ENCODE peak calls at places on chromosomes 1 and 21, in six cellular contexts. One of them, this sample, is unnamed.

GRCh38 chr1:166307261-166308188 is 140.7 kb upstream of the FAM78B start:
- DNase-seq in ovary: no peak
- DNase-seq in stomach: no peak
- DNase-seq in K562: no peak
- DNase-seq in H1: no peak
- DNase-seq in A549: no peak
- DNase-seq in this sample: no peak

GRCh38 chr1:245840971-245841370 is 666.1 kb downstream of the SMYD3 start:
- DNase-seq in H1: no peak
- DNase-seq in A549: no peak
- DNase-seq in ovary: no peak
- DNase-seq in K562: no peak
- DNase-seq in stomach: no peak
- DNase-seq in this sample: no peak

GRCh38 chr1:11790880-11791715 is 14.7 kb downstream of the MTHFR start:
- DNase-seq in stomach: peak
- DNase-seq in ovary: peak
- DNase-seq in H1: no peak
- DNase-seq in A549: peak
- DNase-seq in K562: peak
- DNase-seq in this sample: peak

GRCh38 chr1:8374812-8375211 is 56.9 kb downstream of the SLC45A1 start:
- DNase-seq in K562: peak
- DNase-seq in H1: no peak
- DNase-seq in A549: peak
- DNase-seq in stomach: peak
- DNase-seq in ovary: no peak
- DNase-seq in this sample: no peak

GRCh38 chr1:200530551-200531261 is 89.8 kb downstream of the KIF14 start:
- DNase-seq in K562: no peak
- DNase-seq in H1: no peak
- DNase-seq in stomach: no peak
- DNase-seq in A549: no peak
- DNase-seq in ovary: no peak
- DNase-seq in this sample: no peak

GRCh38 chr1:36118396-36118795 is 6.6 kb downstream of the COL8A2 start:
- DNase-seq in K562: peak
- DNase-seq in A549: no peak
- DNase-seq in stomach: no peak
- DNase-seq in ovary: no peak
- DNase-seq in H1: no peak
- DNase-seq in this sample: no peak

GRCh38 chr1:215645861-215646260 is 78.8 kb downstream of the KCTD3 start:
- DNase-seq in ovary: no peak
- DNase-seq in K562: no peak
- DNase-seq in A549: no peak
- DNase-seq in stomach: no peak
- DNase-seq in H1: no peak
- DNase-seq in this sample: no peak

GRCh38 chr1:210882414-210883221 is 251.3 kb downstream of the KCNH1 start:
- DNase-seq in K562: no peak
- DNase-seq in A549: peak
- DNase-seq in stomach: no peak
- DNase-seq in ovary: no peak
- DNase-seq in H1: no peak
- DNase-seq in this sample: no peak

GRCh38 chr21:17491716-17492414 is 21.0 kb upstream of the CXADR start:
- DNase-seq in stomach: no peak
- DNase-seq in ovary: no peak
- DNase-seq in H1: no peak
- DNase-seq in A549: peak
- DNase-seq in K562: no peak
- DNase-seq in this sample: peak

GRCh38 chr21:42683371-42684108 is 30.1 kb downstream of the PDE9A start:
- DNase-seq in A549: no peak
- DNase-seq in ovary: no peak
- DNase-seq in H1: no peak
- DNase-seq in K562: no peak
- DNase-seq in stomach: no peak
- DNase-seq in this sample: no peak

GRCh38 chr1:218347713-218348627 is 2.8 kb downstream of the TGFB2 start:
- DNase-seq in A549: peak
- DNase-seq in stomach: no peak
- DNase-seq in H1: no peak
- DNase-seq in K562: no peak
- DNase-seq in ovary: no peak
- DNase-seq in this sample: no peak

GRCh38 chr21:26892151-26892550 is 46.9 kb upstream of the ADAMTS1 start:
- DNase-seq in ovary: no peak
- DNase-seq in A549: no peak
- DNase-seq in K562: no peak
- DNase-seq in stomach: no peak
- DNase-seq in H1: no peak
- DNase-seq in this sample: no peak

GRCh38 chr1:84260852-84261518 is 40.5 kb upstream of the SAMD13 start:
- DNase-seq in K562: no peak
- DNase-seq in ovary: no peak
- DNase-seq in H1: no peak
- DNase-seq in stomach: no peak
- DNase-seq in A549: peak
- DNase-seq in this sample: no peak

GRCh38 chr21:16213518-16213917 is 483.7 kb downstream of the USP25 start:
- DNase-seq in A549: no peak
- DNase-seq in K562: no peak
- DNase-seq in ovary: no peak
- DNase-seq in H1: no peak
- DNase-seq in stomach: no peak
- DNase-seq in this sample: no peak

GRCh38 chr21:16216595-16216994 is 486.8 kb downstream of the USP25 start:
- DNase-seq in ovary: no peak
- DNase-seq in H1: no peak
- DNase-seq in K562: no peak
- DNase-seq in stomach: no peak
- DNase-seq in A549: no peak
- DNase-seq in this sample: no peak

GRCh38 chr21:16215193-16215592 is 485.4 kb downstream of the USP25 start:
- DNase-seq in K562: no peak
- DNase-seq in ovary: no peak
- DNase-seq in H1: no peak
- DNase-seq in A549: no peak
- DNase-seq in stomach: no peak
- DNase-seq in this sample: no peak

GRCh38 chr21:16211339-16212303 is 481.8 kb downstream of the USP25 start:
- DNase-seq in A549: no peak
- DNase-seq in ovary: no peak
- DNase-seq in stomach: no peak
- DNase-seq in K562: no peak
- DNase-seq in H1: no peak
- DNase-seq in this sample: no peak
- H3K4me3 ChIP-seq in A549: no peak
- H3K4me3 ChIP-seq in ovary: no peak
- H3K4me3 ChIP-seq in stomach: no peak
- H3K4me3 ChIP-seq in K562: no peak
- H3K4me3 ChIP-seq in H1: no peak
- H3K4me3 ChIP-seq in this sample: peak

GRCh38 chr1:198657550-198658064 is 18.8 kb downstream of the PTPRC start:
- DNase-seq in ovary: no peak
- DNase-seq in A549: peak
- DNase-seq in K562: no peak
- DNase-seq in H1: no peak
- DNase-seq in stomach: no peak
- DNase-seq in this sample: no peak
- TF ChIP-seq EP300 in ovary: no peak
- TF ChIP-seq EP300 in A549: no peak
- TF ChIP-seq EP300 in K562: no peak
- TF ChIP-seq EP300 in H1: no peak
- TF ChIP-seq EP300 in stomach: no peak
- TF ChIP-seq EP300 in this sample: no peak

GRCh38 chr1:39808784-39809517 is 20.3 kb upstream of the BMP8B start:
- DNase-seq in ovary: no peak
- DNase-seq in H1: no peak
- DNase-seq in A549: no peak
- DNase-seq in K562: no peak
- DNase-seq in stomach: no peak
- DNase-seq in this sample: no peak
- H3K4me3 ChIP-seq in ovary: no peak
- H3K4me3 ChIP-seq in H1: no peak
- H3K4me3 ChIP-seq in A549: no peak
- H3K4me3 ChIP-seq in K562: no peak
- H3K4me3 ChIP-seq in stomach: no peak
- H3K4me3 ChIP-seq in this sample: no peak

GRCh38 chr21:38646213-38646837 is 148.0 kb upstream of the ERG start:
- DNase-seq in ovary: no peak
- DNase-seq in A549: no peak
- DNase-seq in stomach: no peak
- DNase-seq in H1: no peak
- DNase-seq in K562: no peak
- DNase-seq in this sample: no peak
- TF ChIP-seq EP300 in ovary: no peak
- TF ChIP-seq EP300 in A549: no peak
- TF ChIP-seq EP300 in stomach: no peak
- TF ChIP-seq EP300 in H1: no peak
- TF ChIP-seq EP300 in K562: no peak
- TF ChIP-seq EP300 in this sample: no peak

GRCh38 chr1:32239790-32240139 is 7.3 kb upstream of the FAM167B start:
- DNase-seq in stomach: no peak
- DNase-seq in ovary: peak
- DNase-seq in H1: no peak
- DNase-seq in K562: no peak
- DNase-seq in A549: no peak
- DNase-seq in this sample: no peak
- H3K4me3 ChIP-seq in stomach: peak
- H3K4me3 ChIP-seq in ovary: peak
- H3K4me3 ChIP-seq in H1: peak
- H3K4me3 ChIP-seq in K562: no peak
- H3K4me3 ChIP-seq in A549: no peak
- H3K4me3 ChIP-seq in this sample: peak

GRCh38 chr21:29821230-29821629 is 118.6 kb downstream of the GRIK1 start:
- DNase-seq in stomach: no peak
- DNase-seq in A549: no peak
- DNase-seq in K562: no peak
- DNase-seq in ovary: no peak
- DNase-seq in H1: no peak
- DNase-seq in this sample: no peak
- TF ChIP-seq EP300 in stomach: no peak
- TF ChIP-seq EP300 in A549: no peak
- TF ChIP-seq EP300 in K562: no peak
- TF ChIP-seq EP300 in ovary: no peak
- TF ChIP-seq EP300 in H1: no peak
- TF ChIP-seq EP300 in this sample: no peak

GRCh38 chr1:31586376-31587327 is 10.3 kb downstream of the TINAGL1 start:
- DNase-seq in K562: no peak
- DNase-seq in ovary: no peak
- DNase-seq in A549: no peak
- DNase-seq in H1: no peak
- DNase-seq in stomach: no peak
- DNase-seq in this sample: no peak
- H3K4me3 ChIP-seq in K562: no peak
- H3K4me3 ChIP-seq in ovary: no peak
- H3K4me3 ChIP-seq in A549: no peak
- H3K4me3 ChIP-seq in H1: peak
- H3K4me3 ChIP-seq in stomach: no peak
- H3K4me3 ChIP-seq in this sample: no peak

GRCh38 chr21:29430030-29430429 is 131.3 kb downstream of the BACH1 start:
- DNase-seq in K562: no peak
- DNase-seq in stomach: no peak
- DNase-seq in H1: no peak
- DNase-seq in A549: no peak
- DNase-seq in ovary: no peak
- DNase-seq in this sample: no peak

GRCh38 chr21:29434081-29434480 is 135.4 kb downstream of the BACH1 start:
- DNase-seq in A549: no peak
- DNase-seq in K562: no peak
- DNase-seq in ovary: no peak
- DNase-seq in stomach: no peak
- DNase-seq in H1: no peak
- DNase-seq in this sample: no peak

GRCh38 chr21:29433366-29434059 is 134.8 kb downstream of the BACH1 start:
- DNase-seq in ovary: no peak
- DNase-seq in H1: no peak
- DNase-seq in K562: no peak
- DNase-seq in A549: no peak
- DNase-seq in stomach: no peak
- DNase-seq in this sample: no peak

GRCh38 chr21:29430581-29430980 is 131.9 kb downstream of the BACH1 start:
- DNase-seq in H1: no peak
- DNase-seq in K562: no peak
- DNase-seq in ovary: no peak
- DNase-seq in A549: no peak
- DNase-seq in stomach: no peak
- DNase-seq in this sample: no peak

GRCh38 chr21:29431680-29432079 is 133.0 kb downstream of the BACH1 start:
- DNase-seq in K562: no peak
- DNase-seq in A549: no peak
- DNase-seq in H1: no peak
- DNase-seq in stomach: no peak
- DNase-seq in ovary: no peak
- DNase-seq in this sample: no peak
- TF ChIP-seq EP300 in K562: no peak
- TF ChIP-seq EP300 in A549: no peak
- TF ChIP-seq EP300 in H1: no peak
- TF ChIP-seq EP300 in stomach: no peak
- TF ChIP-seq EP300 in ovary: no peak
- TF ChIP-seq EP300 in this sample: no peak

GRCh38 chr1:14915356-14916054 is 238.0 kb upstream of the TMEM51 start:
- DNase-seq in A549: peak
- DNase-seq in H1: no peak
- DNase-seq in ovary: peak
- DNase-seq in K562: peak
- DNase-seq in stomach: peak
- DNase-seq in this sample: no peak

GRCh38 chr1:14919755-14920154 is 233.8 kb upstream of the TMEM51 start:
- DNase-seq in stomach: no peak
- DNase-seq in K562: no peak
- DNase-seq in H1: no peak
- DNase-seq in ovary: no peak
- DNase-seq in A549: no peak
- DNase-seq in this sample: no peak

GRCh38 chr1:14922942-14923341 is 230.6 kb upstream of the TMEM51 start:
- DNase-seq in stomach: no peak
- DNase-seq in ovary: no peak
- DNase-seq in K562: no peak
- DNase-seq in H1: no peak
- DNase-seq in A549: no peak
- DNase-seq in this sample: no peak

GRCh38 chr1:14921057-14921456 is 232.5 kb upstream of the TMEM51 start:
- DNase-seq in K562: no peak
- DNase-seq in H1: no peak
- DNase-seq in A549: no peak
- DNase-seq in stomach: no peak
- DNase-seq in ovary: no peak
- DNase-seq in this sample: no peak

DNA sequence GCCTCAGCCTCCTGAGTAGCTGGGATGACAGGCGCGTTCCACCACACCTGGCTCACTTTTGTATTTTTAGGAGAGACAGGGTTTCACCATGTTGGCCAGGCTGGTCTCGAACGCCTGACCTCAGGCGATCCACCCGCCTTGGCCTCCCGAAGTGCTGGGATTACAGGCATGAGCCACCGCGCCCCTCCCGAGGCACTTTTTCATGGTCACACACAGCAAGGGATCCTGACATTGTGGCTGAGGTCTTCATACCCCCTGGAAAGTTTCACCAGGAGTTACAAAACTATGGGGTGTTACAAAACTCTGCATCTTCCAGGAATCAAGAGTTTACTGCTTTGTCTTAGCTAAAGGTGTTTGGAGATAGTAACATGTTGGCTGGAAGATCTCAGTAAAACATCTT is 234.3 kb upstream of the TMEM51 start:
- DNase-seq in K562: no peak
- DNase-seq in ovary: no peak
- DNase-seq in stomach: no peak
- DNase-seq in A549: no peak
- DNase-seq in H1: no peak
- DNase-seq in this sample: no peak
- H3K4me3 ChIP-seq in K562: no peak
- H3K4me3 ChIP-seq in ovary: no peak
- H3K4me3 ChIP-seq in stomach: no peak
- H3K4me3 ChIP-seq in A549: no peak
- H3K4me3 ChIP-seq in H1: no peak
- H3K4me3 ChIP-seq in this sample: no peak